ENCODE peak calls at places on chromosomes 3 and 15, in nine cellular contexts. S is transverse colon, D is WERI-Rb-1, H is OCI-LY7, A is A549, E is SJSA1, K is left ventricle myocardium inferior, P is lower lobe of right lung, J is cardiac muscle cell. B is an unnamed sample.

GRCh38 chr3:140529096-140529495 is 148.8 kb upstream of the TRIM42 start:
- DNase-seq in S (no peak), D (no peak), H (no peak), A (peak; percentile 3), E (no peak), K (no peak), P (no peak), J (no peak), B (no peak)

GRCh38 chr15:76996526-76997401 is 1.8 kb downstream of the PSTPIP1 start:
- DNase-seq in S (no peak), D (no peak), H (no peak), A (no peak), E (no peak), K (peak; percentile 39), P (no peak), J (no peak), B (no peak)

GRCh38 chr3:197428961-197429360 is 126.8 kb downstream of the BDH1 start:
- DNase-seq in S (no peak), D (no peak), H (no peak), A (no peak), E (no peak), K (no peak), P (no peak), J (no peak), B (no peak)

GRCh38 chr3:133944181-133944580 is 48.5 kb upstream of the RAB6B start:
- DNase-seq in S (no peak), D (no peak), H (no peak), A (peak; percentile 22), E (peak; percentile 75), K (no peak), P (no peak), J (no peak), B (no peak)

GRCh38 chr3:104436536-104436935 is 930.2 kb upstream of the ALCAM start:
- DNase-seq in S (no peak), D (no peak), H (no peak), A (no peak), E (no peak), K (no peak), P (no peak), J (no peak), B (no peak)

GRCh38 chr15:68487087-68487843 is 55.3 kb upstream of the ITGA11 start:
- DNase-seq in S (no peak), D (no peak), H (no peak), A (no peak), E (no peak), K (no peak), P (no peak), J (no peak), B (no peak)

GRCh38 chr3:49411550-49411967 is 217 bp downstream of the RHOA start:
- DNase-seq in S (peak; percentile 71), D (peak; percentile 33), H (peak; percentile 77), A (no peak), E (no peak), K (peak; percentile 63), P (peak; percentile 84), J (no peak), B (no peak)

GRCh38 chr15:85597155-85597815 is 197.4 kb downstream of the KLHL25 start:
- DNase-seq in S (no peak), D (peak; percentile 32), H (no peak), A (no peak), E (no peak), K (no peak), P (no peak), J (no peak), B (no peak)

GRCh38 chr3:105780114-105780513 is 88.7 kb downstream of the CBLB start:
- DNase-seq in S (no peak), D (no peak), H (no peak), A (no peak), E (no peak), K (no peak), P (no peak), J (no peak), B (no peak)

GRCh38 chr15:71410347-71410746 is 295.1 kb downstream of the THSD4 start:
- DNase-seq in S (peak; percentile 41), D (no peak), H (no peak), A (no peak), E (no peak), K (no peak), P (no peak), J (no peak), B (no peak)
- H3K27ac ChIP-seq in S (peak overlapping the region; percentile 81), D (no peak overlapping the region), H (no peak overlapping the region), A (peak overlapping the region; percentile 83), E (no peak overlapping the region), K (peak overlapping the region; percentile 77), P (no peak overlapping the region), J (no peak overlapping the region), B (no peak overlapping the region)

GRCh38 chr3:18586076-18586475 is 160.9 kb upstream of the SATB1 start:
- DNase-seq in S (no peak), D (no peak), H (no peak), A (no peak), E (peak; percentile 1), K (no peak), P (no peak), J (no peak), B (no peak)
- H3K27ac ChIP-seq in S (no peak overlapping the region), D (no peak overlapping the region), H (no peak overlapping the region), A (no peak overlapping the region), E (no peak overlapping the region), K (no peak overlapping the region), P (no peak overlapping the region), J (no peak overlapping the region), B (no peak overlapping the region)

GRCh38 chr3:177744873-177745646 is 547.8 kb upstream of the TBL1XR1 start:
- DNase-seq in S (no peak), D (no peak), H (no peak), A (no peak), E (no peak), K (peak; percentile 20), P (peak; percentile 60), J (no peak), B (no peak)
- H3K27ac ChIP-seq in S (no peak overlapping the region), D (no peak overlapping the region), H (no peak overlapping the region), A (no peak overlapping the region), E (no peak overlapping the region), K (peak overlapping the region; percentile 47), P (no peak overlapping the region), J (no peak overlapping the region), B (no peak overlapping the region)

GRCh38 chr3:46987485-46988401 is 8.3 kb downstream of the NBEAL2 start:
- DNase-seq in S (peak; percentile 87), D (peak; percentile 83), H (peak; percentile 79), A (no peak), E (no peak), K (peak; percentile 74), P (peak; percentile 87), J (no peak), B (no peak)
- H3K27ac ChIP-seq in S (peak overlapping the region; percentile 58), D (peak overlapping the region; percentile 93), H (peak overlapping the region; percentile 72), A (peak overlapping the region; percentile 57), E (no peak overlapping the region), K (peak overlapping the region; percentile 63), P (peak overlapping the region; percentile 66), J (no peak overlapping the region), B (no peak overlapping the region)

DNA sequence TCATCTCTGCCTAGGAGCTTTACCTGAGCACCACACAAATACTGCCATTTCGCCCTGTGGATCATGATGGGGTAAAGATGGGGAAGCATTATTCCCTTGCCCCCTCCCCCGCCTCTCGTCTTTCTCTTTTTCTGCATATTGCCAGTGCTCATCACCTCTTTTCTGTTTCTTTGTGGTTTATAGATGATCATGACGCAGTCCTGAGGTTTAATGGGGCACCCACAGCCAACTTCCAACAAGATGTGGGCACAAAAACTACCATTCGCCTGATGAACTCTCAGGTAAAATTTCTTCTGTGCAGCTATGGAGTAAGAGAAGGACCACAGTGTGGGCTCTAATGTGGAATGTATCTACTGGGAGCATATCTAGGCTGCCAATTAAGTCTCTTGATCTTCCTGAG is 88.2 kb downstream of the RPL39L start:
- DNase-seq in S (no peak), D (no peak), H (no peak), A (no peak), E (no peak), K (no peak), P (no peak), J (no peak), B (no peak)
- H3K27ac ChIP-seq in S (no peak overlapping the region), D (no peak overlapping the region), H (no peak overlapping the region), A (no peak overlapping the region), E (no peak overlapping the region), K (no peak overlapping the region), P (no peak overlapping the region), J (no peak overlapping the region), B (no peak overlapping the region)

GRCh38 chr3:67656614-67657013 is 2.2 kb upstream of the SUCLG2 start:
- DNase-seq in S (no peak), D (no peak), H (no peak), A (no peak), E (no peak), K (no peak), P (no peak), J (no peak), B (no peak)

GRCh38 chr3:67654099-67654831 is at the start of gene SUCLG2:
- DNase-seq in S (peak; percentile 95), D (peak; percentile 94), H (peak; percentile 87), A (peak; percentile 30), E (peak; percentile 82), K (peak; percentile 94), P (peak; percentile 95), J (peak; percentile 89), B (peak; percentile 96)

GRCh38 chr3:67654832-67655152 is 380 bp upstream of the SUCLG2 start:
- DNase-seq in S (no peak), D (no peak), H (no peak), A (no peak), E (no peak), K (no peak), P (no peak), J (no peak), B (no peak)

GRCh38 chr3:67655364-67656121 is 1.1 kb upstream of the SUCLG2 start:
- DNase-seq in S (peak; percentile 73), D (no peak), H (peak; percentile 32), A (no peak), E (no peak), K (no peak), P (no peak), J (no peak), B (peak; percentile 28)

DNA sequence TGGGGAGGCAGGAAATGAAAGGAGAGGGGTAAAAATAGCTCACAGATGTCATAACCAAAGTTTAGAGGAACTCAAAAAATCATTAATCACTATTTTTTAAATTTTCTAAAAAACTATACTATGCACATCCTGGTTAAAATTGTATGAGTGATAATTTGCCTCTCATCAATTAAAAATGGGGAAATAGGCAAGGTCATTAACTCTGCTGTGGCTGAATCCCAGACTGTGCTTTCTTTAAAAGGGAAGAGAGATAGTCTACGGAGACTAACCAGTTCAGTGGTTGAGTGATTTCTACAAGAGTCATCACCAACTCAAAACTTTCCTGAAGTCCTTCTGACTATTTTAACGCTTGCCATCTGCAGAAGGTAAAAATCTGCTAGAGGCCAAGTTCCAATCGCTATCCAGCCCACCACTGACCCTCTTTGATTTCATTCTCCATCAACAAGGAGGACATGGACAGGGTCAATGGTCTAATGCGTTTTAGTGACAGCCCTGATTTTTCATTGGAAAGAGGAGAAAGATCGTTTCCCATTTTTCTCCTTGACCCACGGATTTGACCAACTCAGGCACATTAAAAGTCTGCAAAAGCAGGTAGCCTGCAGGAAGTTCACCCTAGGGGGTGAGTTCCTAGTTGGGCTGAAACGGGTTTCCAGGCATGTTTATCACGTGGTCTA is 850 bp downstream of the SUCLG2 start:
- DNase-seq in S (no peak), D (no peak), H (peak; percentile 29), A (no peak), E (no peak), K (no peak), P (no peak), J (no peak), B (no peak)
- H3K27ac ChIP-seq in S (peak overlapping the region; percentile 99), D (no peak overlapping the region), H (peak overlapping the region; percentile 81), A (peak overlapping the region; percentile 97), E (peak overlapping the region; percentile 96), K (peak overlapping the region; percentile 96), P (peak overlapping the region; percentile 96), J (peak overlapping the region; percentile 94), B (peak overlapping the region; percentile 96)

B was measured in thyroid gland.